ENCODE peak calls at places on chromosomes 4 and X, in six cellular contexts. R is stimulated activated CD8-positive, alpha-beta memory T cell treated with anti-CD3 and anti-CD28 coated beads, Interleukin-7, amount 100 ng/mL, for 48 hours; V is AG09319; K is aorta; E is RCC 7860; G is MCF 10A. L is an unnamed sample.

GRCh38 chrX:9272166-9272565 is 192.7 kb upstream of the TBL1X start:
- DNase-seq in K (no peak), V (peak; percentile 69), R (no peak), E (no peak), G (no peak), L (peak; percentile 49)

GRCh38 chrX:47751670-47752069 is 85.0 kb upstream of the ZNF81 start:
- DNase-seq in V (no peak), G (peak; percentile 45), R (peak; percentile 13), K (no peak), E (peak; percentile 9), L (peak; percentile 31)

GRCh38 chrX:13357925-13358324 is 38.1 kb upstream of the ATXN3L start:
- DNase-seq in G (peak; percentile 59), V (no peak), R (no peak), E (no peak), K (no peak), L (peak; percentile 23)

GRCh38 chrX:136806891-136807410 is 26.2 kb upstream of the ARHGEF6 start:
- DNase-seq in K (no peak), G (no peak), E (no peak), R (no peak), V (no peak), L (no peak)

GRCh38 chrX:102599950-102600579 is 750 bp downstream of the ARMCX5 start:
- DNase-seq in K (no peak), E (no peak), V (no peak), R (no peak), G (peak; percentile 11), L (peak; percentile 11)

GRCh38 chr4:166324321-166324720 is 451.3 kb downstream of the TLL1 start:
- DNase-seq in R (no peak), G (peak; percentile 39), K (no peak), V (no peak), E (no peak), L (no peak)

GRCh38 chr4:84258905-84259830 is 239.9 kb downstream of the NKX6-1 start:
- DNase-seq in V (no peak), E (peak; percentile 37), R (no peak), G (peak; percentile 53), K (no peak), L (peak; percentile 13)

GRCh38 chrX:104315555-104315954 is 60.8 kb upstream of the ESX1 start:
- DNase-seq in K (no peak), E (peak; percentile 80), G (peak; percentile 52), R (no peak), V (peak; percentile 22), L (peak; percentile 40)

GRCh38 chr4:150252741-150253140 is 174.5 kb downstream of the DCLK2 start:
- DNase-seq in V (no peak), G (no peak), K (no peak), E (no peak), R (no peak), L (no peak)

GRCh38 chrX:53479295-53479694 is 45.1 kb upstream of the HSD17B10 start:
- DNase-seq in R (no peak), E (no peak), V (no peak), K (no peak), G (no peak), L (no peak)

GRCh38 chr4:83552924-83553323 is 17.0 kb downstream of the GPAT3 start:
- DNase-seq in V (no peak), E (peak; percentile 88), R (no peak), G (no peak), K (no peak), L (peak; percentile 17)

GRCh38 chr4:173494013-173494970 is 35.7 kb downstream of the HAND2 start:
- DNase-seq in E (peak; percentile 25), V (peak; percentile 23), G (peak; percentile 76), R (peak; percentile 13), K (peak; percentile 74), L (peak; percentile 67)

GRCh38 chr4:41763741-41764140 is 15.2 kb upstream of the PHOX2B start:
- DNase-seq in R (no peak), E (no peak), K (no peak), G (peak; percentile 87), V (no peak), L (no peak)

GRCh38 chrX:107135076-107135964 is 16.7 kb upstream of the RBM41 start:
- DNase-seq in K (no peak), V (no peak), G (peak; percentile 79), E (peak; percentile 48), R (no peak), L (no peak)

GRCh38 chr4:103754844-103755243 is 35.1 kb upstream of the TACR3 start:
- DNase-seq in K (no peak), R (no peak), G (peak; percentile 98), V (no peak), E (peak; percentile 31), L (no peak)

GRCh38 chr4:30295652-30296051 is 424.5 kb upstream of the PCDH7 start:
- DNase-seq in G (no peak), R (no peak), K (no peak), V (no peak), E (no peak), L (no peak)

GRCh38 chrX:120428309-120428708 is 40.8 kb downstream of the LAMP2 start:
- DNase-seq in V (no peak), K (no peak), E (no peak), G (peak; percentile 9), R (no peak), L (no peak)

GRCh38 chr4:6710282-6710681 is 617 bp upstream of the MRFAP1L1 start:
- DNase-seq in E (no peak), V (no peak), K (peak; percentile 31), R (no peak), G (no peak), L (no peak)

GRCh38 chrX:4315891-4316290 is 602.4 kb upstream of the PRKX start:
- DNase-seq in R (no peak), K (no peak), V (no peak), E (no peak), G (no peak), L (no peak)

GRCh38 chr4:98659741-98660507 is 1.5 kb upstream of the TSPAN5 start:
- DNase-seq in V (no peak), R (no peak), G (peak; percentile 69), K (no peak), E (peak; percentile 70), L (no peak)

GRCh38 chr4:173403051-173403450 is 4.1 kb upstream of the SCRG1 start:
- DNase-seq in K (no peak), G (peak; percentile 34), R (no peak), V (no peak), E (no peak), L (peak; percentile 56)

GRCh38 chr4:17898553-17898952 is 87.8 kb downstream of the NCAPG start:
- DNase-seq in E (no peak), V (no peak), K (no peak), R (no peak), G (no peak), L (no peak)